ENCODE peak calls at places on chromosomes 16 and 17, in ten cellular contexts. G, M, Z, I, F, K, U, Q, E and T are unnamed samples.

GRCh38 chr16:14278749-14279148 is 207.6 kb downstream of the MRTFB start:
- DNase-seq in U (no peak), Q (no peak), E (no peak), M (no peak), G (no peak), Z (no peak), K (no peak), F (no peak), I (no peak), T (no peak)

GRCh38 chr16:17432902-17433576 is 37.7 kb downstream of the XYLT1 start:
- DNase-seq in G (no peak), I (no peak), K (no peak), Q (no peak), F (no peak), E (no peak), Z (no peak), U (no peak), M (peak; percentile 60), T (peak; percentile 77)

GRCh38 chr16:24002619-24003018 is 166.8 kb downstream of the PRKCB start:
- DNase-seq in I (no peak), F (no peak), E (no peak), Q (no peak), Z (no peak), U (no peak), K (no peak), M (no peak), G (no peak), T (no peak)

GRCh38 chr17:29076722-29077121 is 33.8 kb downstream of the PIPOX start:
- DNase-seq in I (no peak), Q (no peak), M (no peak), K (no peak), E (no peak), G (no peak), F (no peak), Z (no peak), U (no peak), T (no peak)

GRCh38 chr17:82909322-82909904 is 69.6 kb upstream of the ZNF750 start:
- DNase-seq in Z (no peak), E (no peak), G (no peak), M (no peak), I (no peak), F (no peak), U (no peak), K (no peak), Q (peak; percentile 97), T (no peak)

GRCh38 chr17:73293031-73293430 is 18.8 kb downstream of the CDC42EP4 start:
- DNase-seq in E (no peak), Q (no peak), Z (no peak), U (no peak), G (no peak), K (no peak), I (no peak), M (no peak), F (no peak), T (no peak)

GRCh38 chr16:89709166-89709565 is 7.7 kb upstream of the SPATA2L start:
- DNase-seq in G (no peak), Z (no peak), M (no peak), E (no peak), U (no peak), I (no peak), K (no peak), F (no peak), Q (no peak), T (no peak)

GRCh38 chr17:79046501-79047280 is 22.7 kb downstream of the C1QTNF1 start:
- DNase-seq in Z (no peak), I (no peak), F (no peak), M (no peak), G (no peak), K (peak; percentile 73), E (peak; percentile 88), U (no peak), Q (no peak), T (peak; percentile 74)

GRCh38 chr17:73062726-73063125 is 29.8 kb downstream of the SLC39A11 start:
- DNase-seq in E (no peak), Z (no peak), M (no peak), G (no peak), Q (no peak), K (no peak), I (no peak), U (no peak), F (no peak), T (no peak)

GRCh38 chr17:69762359-69762758 is 312.7 kb upstream of the KCNJ16 start:
- DNase-seq in E (no peak), Z (no peak), G (no peak), F (no peak), I (no peak), K (no peak), M (no peak), U (no peak), Q (no peak), T (peak; percentile 64)

GRCh38 chr17:80035937-80036714 is at the start of gene CCDC40:
- DNase-seq in F (peak; percentile 89), K (peak; percentile 85), Z (peak; percentile 84), I (peak; percentile 68), Q (peak; percentile 86), M (peak; percentile 80), G (peak; percentile 84), E (peak; percentile 92), U (peak; percentile 92), T (peak; percentile 72)

GRCh38 chr16:87025681-87026080 is 291.5 kb downstream of the C16orf95 start:
- DNase-seq in F (no peak), M (no peak), K (no peak), Z (no peak), E (no peak), Q (no peak), G (no peak), U (no peak), I (no peak), T (no peak)

GRCh38 chr17:44187131-44187899 is 543 bp downstream of the TMUB2 start:
- DNase-seq in E (no peak), F (no peak), M (peak; percentile 65), K (no peak), Z (no peak), Q (no peak), I (peak; percentile 17), G (no peak), U (peak; percentile 75), T (peak; percentile 53)

GRCh38 chr16:29007865-29008593 is 23.2 kb downstream of the LAT start:
- DNase-seq in E (no peak), F (no peak), G (no peak), Q (no peak), Z (no peak), M (peak; percentile 55), K (no peak), I (peak; percentile 68), U (no peak), T (peak; percentile 80)

GRCh38 chr16:10885246-10885645 is 8.2 kb downstream of the CIITA start:
- DNase-seq in E (no peak), U (no peak), Z (no peak), Q (no peak), M (no peak), I (no peak), K (no peak), F (no peak), G (no peak), T (no peak)

GRCh38 chr17:75490173-75490743 is 25.1 kb downstream of the CASKIN2 start:
- DNase-seq in F (no peak), K (no peak), E (no peak), Z (no peak), Q (no peak), I (no peak), G (no peak), M (no peak), U (no peak), T (no peak)

GRCh38 chr16:21157632-21158031 is 842 bp upstream of the LDAF1 start:
- DNase-seq in Z (no peak), U (no peak), Q (no peak), I (no peak), K (no peak), G (no peak), M (no peak), E (no peak), F (no peak), T (no peak)
- H3K4me3 ChIP-seq in Z (no peak overlapping the region), U (peak overlapping the region; percentile 86), Q (no peak overlapping the region), I (no peak overlapping the region), K (no peak overlapping the region), G (no peak overlapping the region), M (no peak overlapping the region), E (no peak overlapping the region), F (no peak overlapping the region), T (no peak overlapping the region)

DNA sequence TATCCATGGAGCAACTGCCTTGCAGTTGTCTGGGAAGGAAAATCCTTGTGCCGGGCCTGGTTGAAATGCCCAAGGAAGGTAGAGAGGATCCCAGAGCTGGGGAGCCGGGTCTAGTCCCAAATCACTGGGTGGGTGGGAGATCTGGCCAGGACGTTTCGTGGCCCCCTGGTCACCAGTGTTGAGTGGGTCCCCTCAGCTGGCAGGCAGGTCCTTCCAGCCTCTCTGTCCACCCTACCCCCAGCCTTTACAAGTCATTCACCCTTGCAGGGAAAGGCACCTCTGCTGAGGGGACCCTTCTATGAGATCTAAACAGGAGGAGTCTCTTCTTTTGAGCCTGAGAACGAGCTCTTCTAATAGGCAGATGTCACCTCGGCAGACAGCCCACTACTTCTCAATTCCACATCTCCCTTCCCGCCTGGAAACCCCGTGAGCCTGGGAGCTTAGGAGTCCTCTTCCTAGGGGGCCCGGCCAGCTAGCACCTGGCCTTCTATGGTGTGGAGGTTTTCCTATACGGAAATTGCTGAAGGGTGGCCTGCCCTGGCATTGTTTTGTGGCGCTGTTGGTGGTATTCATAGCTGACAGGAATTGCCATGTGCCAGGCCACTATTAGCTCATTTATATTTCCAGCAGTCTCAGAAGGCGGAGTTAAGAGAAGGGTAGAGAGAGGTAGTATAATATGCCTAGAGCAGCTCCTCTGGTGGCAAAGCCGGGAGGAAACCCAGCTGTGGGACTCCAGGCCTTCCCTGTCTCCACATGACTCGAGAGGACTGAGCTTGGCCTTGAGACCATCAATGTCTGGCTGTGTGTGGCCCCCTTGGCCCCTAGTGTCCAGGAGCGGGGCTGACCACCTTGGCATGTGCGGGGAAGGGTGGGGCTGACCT is 13.3 kb downstream of the MPRIP start:
- DNase-seq in E (peak; percentile 79), G (peak; percentile 57), Q (peak; percentile 5), Z (no peak), U (no peak), M (no peak), F (no peak), K (peak; percentile 55), I (peak; percentile 35), T (peak; percentile 42)
- TF ChIP-seq CTCF in E (no peak), G (no peak), Q (peak; percentile 24), Z (no peak), U (peak; percentile 16), M (peak; percentile 10), F (no peak), K (no peak), I (no peak), T (peak; percentile 32)

GRCh38 chr16:85569039-85569614 is 44.0 kb upstream of the GSE1 start:
- DNase-seq in K (no peak), E (no peak), I (no peak), U (no peak), F (no peak), G (no peak), M (no peak), Z (no peak), Q (no peak), T (no peak)
- H3K4me3 ChIP-seq in K (peak overlapping the region; percentile 16), E (no peak overlapping the region), I (no peak overlapping the region), U (peak overlapping the region; percentile 19), F (no peak overlapping the region), G (no peak overlapping the region), M (no peak overlapping the region), Z (no peak overlapping the region), Q (no peak overlapping the region), T (no peak overlapping the region)

GRCh38 chr16:74726736-74727135 is 26.1 kb upstream of the MLKL start:
- DNase-seq in M (no peak), F (no peak), Z (no peak), I (no peak), K (no peak), Q (peak; percentile 30), G (peak; percentile 39), E (no peak), U (no peak), T (no peak)
- TF ChIP-seq CTCF in M (peak; percentile 57), F (peak; percentile 45), Z (peak; percentile 1), I (peak; percentile 71), K (no peak), Q (peak; percentile 45), G (peak; percentile 60), E (no peak), U (peak; percentile 18), T (peak; percentile 38)

GRCh38 chr17:64457156-64457555 is 8.2 kb downstream of the MILR1 start:
- DNase-seq in F (no peak), Z (no peak), M (peak; percentile 39), U (no peak), K (no peak), E (no peak), I (no peak), Q (no peak), G (no peak), T (peak; percentile 56)
- H3K4me3 ChIP-seq in F (no peak overlapping the region), Z (no peak overlapping the region), M (no peak overlapping the region), U (no peak overlapping the region), K (no peak overlapping the region), E (no peak overlapping the region), I (no peak overlapping the region), Q (no peak overlapping the region), G (no peak overlapping the region), T (no peak overlapping the region)